ENCODE peak calls at places on chromosomes 4 and X, in five cellular contexts. H is GM06990, V is astrocyte, J is right atrium auricular region, B is fibroblast of lung. F is an unnamed sample.

GRCh38 chr4:53497446-53498069 is 93.7 kb downstream of the LNX1 start:
- DNase-seq in H (no peak), V (no peak), B (peak; percentile 63), J (peak; percentile 80), F (no peak)

GRCh38 chrX:143206961-143207360 is 181.2 kb downstream of the SPANXN4 start:
- DNase-seq in J (no peak), B (no peak), H (no peak), V (no peak), F (no peak)

GRCh38 chr4:159272341-159273125 is 169.7 kb downstream of the RAPGEF2 start:
- DNase-seq in H (no peak), J (no peak), B (peak; percentile 46), V (no peak), F (no peak)

GRCh38 chr4:70801265-70801809 is 38.4 kb downstream of the GRSF1 start:
- DNase-seq in H (peak; percentile 20), V (no peak), J (no peak), B (no peak), F (no peak)

GRCh38 chr4:168743576-168743975 is 246.7 kb downstream of the PALLD start:
- DNase-seq in B (no peak), H (no peak), J (no peak), V (no peak), F (no peak)

GRCh38 chr4:4818440-4819212 is 40.8 kb upstream of the MSX1 start:
- DNase-seq in B (no peak), V (no peak), H (no peak), J (no peak), F (no peak)

GRCh38 chr4:119679251-119679650 is 50.6 kb upstream of the PDE5A start:
- DNase-seq in B (peak; percentile 84), H (no peak), J (no peak), V (peak; percentile 84), F (no peak)

GRCh38 chrX:65821721-65822496 is 154.5 kb downstream of the MSN start:
- DNase-seq in J (no peak), B (no peak), V (no peak), H (peak; percentile 45), F (no peak)

GRCh38 chr4:55297346-55297745 is 48.7 kb upstream of the SRD5A3 start:
- DNase-seq in J (no peak), B (peak; percentile 20), H (no peak), V (peak; percentile 16), F (no peak)

GRCh38 chrX:1528186-1528883 is 8.7 kb downstream of the P2RY8 start:
- DNase-seq in H (no peak), J (no peak), B (no peak), V (no peak), F (no peak)

GRCh38 chr4:1603413-1604135 is 80.5 kb downstream of the FAM53A start:
- DNase-seq in V (no peak), J (no peak), B (no peak), H (no peak), F (no peak)

GRCh38 chrX:11341274-11342256 is 48.4 kb downstream of the AMELX start:
- DNase-seq in V (peak; percentile 79), B (peak; percentile 83), H (peak; percentile 38), J (peak; percentile 79), F (peak; percentile 42)

GRCh38 chr4:73811841-73812240 is 24.6 kb upstream of the CXCL6 start:
- DNase-seq in J (no peak), B (no peak), H (no peak), V (no peak), F (no peak)

GRCh38 chrX:33211356-33212254 is at the start of gene DMD:
- DNase-seq in V (peak; percentile 26), B (peak; percentile 37), H (no peak), J (peak; percentile 75), F (peak; percentile 18)

GRCh38 chrX:71604141-71604540 is 14.2 kb downstream of the CXCR3 start:
- DNase-seq in J (no peak), B (peak; percentile 24), V (peak; percentile 5), H (no peak), F (no peak)

GRCh38 chrX:13059676-13060499 is 15.5 kb upstream of the FAM9C start:
- DNase-seq in B (peak; percentile 71), J (no peak), V (peak; percentile 63), H (no peak), F (no peak)

GRCh38 chrX:15644560-15644872 is 20.1 kb downstream of the CLTRN start:
- DNase-seq in B (no peak), H (no peak), V (no peak), J (no peak), F (no peak)

GRCh38 chrX:15646031-15646430 is 18.6 kb downstream of the CLTRN start:
- DNase-seq in V (no peak), B (no peak), H (no peak), J (no peak), F (no peak)

GRCh38 chrX:15646543-15646942 is 18.1 kb downstream of the CLTRN start:
- DNase-seq in H (peak; percentile 2), B (no peak), J (no peak), V (no peak), F (no peak)

GRCh38 chrX:15643786-15644559 is 20.6 kb downstream of the CLTRN start:
- DNase-seq in B (no peak), H (no peak), J (no peak), V (no peak), F (no peak)

GRCh38 chrX:15645266-15645665 is 19.3 kb downstream of the CLTRN start:
- DNase-seq in J (no peak), B (no peak), H (no peak), V (no peak), F (no peak)
- TF ChIP-seq CTCF in J (no peak), B (no peak), H (no peak), V (no peak), F (no peak)

DNA sequence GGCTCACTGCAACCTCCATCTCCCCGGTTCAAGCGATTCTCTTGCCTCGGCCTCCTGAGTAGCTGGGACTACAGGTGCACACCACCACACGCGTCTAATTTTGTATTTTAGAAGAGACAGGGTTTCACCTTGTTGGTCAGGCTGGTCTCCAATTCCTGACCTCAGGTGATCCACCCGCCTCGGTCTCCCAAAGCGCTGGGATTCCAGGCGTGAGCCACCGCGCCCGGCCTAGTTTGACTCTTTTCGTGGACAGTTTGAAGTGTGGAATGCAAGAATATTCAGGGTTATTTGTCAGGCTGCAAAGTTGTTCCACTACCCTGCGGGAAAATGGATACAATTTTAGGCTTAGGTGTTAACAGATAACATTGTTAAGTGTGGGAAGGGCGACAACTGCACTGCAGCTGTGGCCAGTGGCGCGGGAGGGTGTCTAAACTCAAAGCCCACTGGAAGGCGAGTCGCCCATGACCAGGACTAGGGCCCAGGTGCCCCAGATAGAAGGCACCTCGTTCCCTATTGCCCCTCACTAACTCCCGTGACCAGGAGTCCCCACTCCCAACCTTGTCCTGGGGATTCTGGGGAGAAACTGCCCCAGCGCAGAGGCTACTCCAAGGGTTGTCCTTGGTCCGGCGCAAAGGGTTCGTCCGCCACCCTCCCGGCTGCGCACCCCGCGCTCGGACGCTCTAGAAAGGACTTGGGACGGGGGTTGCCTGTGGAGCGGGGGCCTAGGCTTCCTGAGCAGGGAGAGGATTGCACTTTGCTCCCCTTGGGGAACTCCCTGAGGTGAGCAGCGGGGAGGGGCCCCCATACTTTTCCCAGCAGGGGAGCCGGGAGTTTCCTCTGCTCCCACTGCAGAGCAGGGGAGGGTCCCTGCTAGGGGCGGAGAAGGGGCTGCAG is 1.1 kb upstream of the CD99 start:
- DNase-seq in V (no peak), J (no peak), B (no peak), H (no peak), F (no peak)
- H3K4me3 ChIP-seq in V (peak overlapping the region; percentile 3), J (peak overlapping the region; percentile 85), B (no peak overlapping the region), H (peak overlapping the region; percentile 31), F (peak overlapping the region; percentile 83)

DNA sequence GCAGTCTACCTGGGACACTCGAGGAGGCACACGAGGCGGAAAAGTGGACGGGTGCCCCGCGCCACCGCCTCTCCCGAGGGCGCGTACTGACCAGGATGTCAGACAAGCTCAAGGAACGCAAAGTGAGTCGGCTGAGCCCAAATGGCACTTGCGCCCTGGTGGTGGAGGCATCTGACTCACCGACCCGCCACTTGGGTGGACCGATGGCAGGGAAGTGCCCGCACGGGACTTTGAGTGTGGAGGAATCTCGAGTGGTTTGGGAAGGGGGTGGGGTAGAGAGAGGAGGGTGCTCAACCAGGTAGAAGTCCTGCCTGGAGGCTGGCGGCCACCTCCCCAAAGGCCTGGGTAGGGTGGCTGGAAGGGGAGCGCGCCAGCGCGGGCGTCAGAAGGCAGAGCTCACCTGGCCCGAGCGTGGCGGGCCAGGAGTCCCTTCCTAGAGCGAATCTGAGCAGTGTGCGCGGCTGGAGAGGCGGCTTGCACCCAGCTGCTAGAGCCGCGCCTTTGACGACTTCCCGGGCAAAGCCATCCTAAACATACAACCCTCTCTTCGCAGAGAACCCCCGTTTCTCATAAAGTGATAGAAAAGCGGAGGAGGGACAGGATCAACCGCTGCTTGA is 652 bp downstream of the HELT start:
- DNase-seq in H (no peak), B (no peak), J (no peak), V (no peak), F (no peak)
- H3K27me3 ChIP-seq in H (peaks cover 5% of the 10 kb centered on the region), B (peaks cover 52% of the 10 kb centered on the region), J (peaks cover 17% of the 10 kb centered on the region), V (peaks cover 89% of the 10 kb centered on the region), F (peaks cover 88% of the 10 kb centered on the region)

DNA sequence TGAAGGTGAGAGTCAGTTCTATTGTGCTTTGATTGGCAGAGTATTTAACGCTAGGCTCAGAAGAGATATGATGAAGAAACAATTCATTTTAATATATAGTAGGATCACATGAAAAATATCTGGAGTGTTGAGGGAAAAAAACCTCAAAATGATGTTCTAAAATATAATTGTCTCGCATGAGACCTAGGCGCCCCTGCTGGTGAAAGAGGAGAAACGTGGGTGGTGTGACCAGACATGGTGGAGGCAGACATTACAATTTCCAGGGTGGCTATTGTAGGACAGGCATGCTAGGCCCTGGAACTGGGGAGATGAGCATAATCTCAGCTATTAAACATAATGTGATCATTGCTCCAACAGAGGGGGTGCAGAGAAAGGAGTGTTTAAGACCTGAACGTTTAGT is 210.0 kb downstream of the HS3ST1 start:
- DNase-seq in H (no peak), B (no peak), J (no peak), V (no peak), F (no peak)
- TF ChIP-seq CTCF in H (no peak), B (no peak), J (no peak), V (no peak), F (no peak)

F was measured in kidney epithelial cell.